ENCODE peak calls at places on chromosomes 3 and 15, in nine cellular contexts. A is transverse colon, M is thoracic aorta, V is tibial artery, H is B cell, P is left lung, C is right lobe of liver, R is breast epithelium, Y is CD14-positive monocyte. X is an unnamed sample.

GRCh38 chr3:99332276-99332675 is 306.1 kb upstream of the COL8A1 start:
- DNase-seq in A (no peak), M (no peak), V (no peak), H (no peak), P (no peak), C (no peak), R (no peak), Y (no peak), X (no peak)

GRCh38 chr15:92294759-92295158 is 98.9 kb upstream of the ST8SIA2 start:
- DNase-seq in A (no peak), M (no peak), V (no peak), H (no peak), P (no peak), C (no peak), R (no peak), Y (no peak), X (no peak)

GRCh38 chr3:59607628-59608027 is 557.8 kb upstream of the CFAP20DC start:
- DNase-seq in A (no peak), M (no peak), V (no peak), H (no peak), P (no peak), C (no peak), R (no peak), Y (no peak), X (no peak)

GRCh38 chr3:8637348-8637747 is 7.2 kb downstream of the SSUH2 start:
- DNase-seq in A (no peak), M (no peak), V (no peak), H (no peak), P (no peak), C (no peak), R (no peak), Y (no peak), X (no peak)

GRCh38 chr3:120791958-120792357 is 49.4 kb downstream of the GTF2E1 start:
- DNase-seq in A (no peak), M (no peak), V (no peak), H (no peak), P (no peak), C (no peak), R (no peak), Y (no peak), X (no peak)

GRCh38 chr3:196499061-196499460 is 4.5 kb downstream of the RNF168 start:
- DNase-seq in A (no peak), M (no peak), V (no peak), H (no peak), P (no peak), C (no peak), R (no peak), Y (no peak), X (no peak)

GRCh38 chr3:184359610-184360009 is 1.8 kb downstream of the CLCN2 start:
- DNase-seq in A (no peak), M (no peak), V (no peak), H (no peak), P (no peak), C (peak; percentile 47), R (no peak), Y (no peak), X (no peak)

GRCh38 chr15:74179101-74179841 is 5.8 kb downstream of the ISLR start:
- DNase-seq in A (peak; percentile 27), M (peak; percentile 77), V (peak; percentile 90), H (no peak), P (peak; percentile 62), C (no peak), R (peak; percentile 58), Y (no peak), X (no peak)

GRCh38 chr3:171967137-171967783 is 72.1 kb upstream of the FNDC3B start:
- DNase-seq in A (no peak), M (no peak), V (no peak), H (no peak), P (no peak), C (no peak), R (no peak), Y (peak; percentile 59), X (no peak)

GRCh38 chr3:43256714-43257461 is 29.5 kb upstream of the SNRK start:
- DNase-seq in A (no peak), M (no peak), V (no peak), H (no peak), P (no peak), C (no peak), R (no peak), Y (peak; percentile 89), X (no peak)

GRCh38 chr15:29242466-29243242 is 27.0 kb downstream of the NSMCE3 start:
- DNase-seq in A (no peak), M (no peak), V (no peak), H (no peak), P (no peak), C (no peak), R (no peak), Y (no peak), X (no peak)

GRCh38 chr15:56619881-56620280 is 113.4 kb downstream of the ZNF280D start:
- DNase-seq in A (no peak), M (no peak), V (no peak), H (no peak), P (no peak), C (no peak), R (no peak), Y (no peak), X (no peak)

GRCh38 chr15:61639491-61639890 is 410.4 kb upstream of the RORA start:
- DNase-seq in A (no peak), M (no peak), V (no peak), H (no peak), P (peak; percentile 68), C (no peak), R (no peak), Y (no peak), X (no peak)

GRCh38 chr3:171503817-171504216 is 43.6 kb upstream of the TNIK start:
- DNase-seq in A (no peak), M (no peak), V (no peak), H (no peak), P (no peak), C (no peak), R (no peak), Y (no peak), X (no peak)

DNA sequence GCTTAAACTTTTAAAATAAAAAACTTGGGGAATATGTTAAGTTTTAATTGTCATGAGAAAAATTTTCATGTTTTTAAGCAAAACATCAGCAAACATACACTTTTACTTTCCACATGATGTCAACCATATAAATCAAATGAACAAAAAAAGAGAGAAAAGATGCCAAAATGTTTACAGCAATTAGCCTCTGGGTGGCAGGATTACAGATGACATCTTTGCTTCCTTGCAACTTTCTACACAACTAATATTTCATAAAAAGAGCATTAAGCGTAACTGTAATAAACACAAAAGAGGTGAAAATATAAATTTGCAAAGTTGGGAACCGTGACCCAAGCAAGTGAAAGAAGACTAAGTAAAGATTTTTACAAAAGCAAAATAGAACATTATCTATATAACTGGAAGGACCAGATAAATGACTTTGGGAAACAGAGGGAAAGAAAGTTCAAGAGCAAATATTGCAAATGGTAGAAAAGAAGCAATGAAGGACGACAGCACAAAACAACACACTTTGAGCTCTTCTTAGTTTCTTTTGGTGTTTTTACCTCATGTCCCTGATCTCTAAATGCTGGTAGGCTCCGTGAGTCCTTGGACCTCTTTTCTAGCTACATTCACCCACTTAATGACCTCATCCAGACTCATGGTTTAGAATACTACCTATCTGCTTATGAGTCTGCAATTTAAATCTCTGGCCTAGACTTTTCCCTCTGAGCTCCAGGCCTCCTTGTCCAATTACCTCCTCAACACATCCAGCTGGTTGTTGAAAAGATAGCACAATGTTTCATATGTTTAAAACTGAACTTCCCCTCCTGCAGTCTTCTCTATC is 9.4 kb downstream of the TP53BP1 start:
- DNase-seq in A (no peak), M (no peak), V (no peak), H (peak; percentile 22), P (no peak), C (no peak), R (no peak), Y (no peak), X (no peak)
- TF ChIP-seq CTCF in A (peak; percentile 25), M (no peak), V (peak; percentile 16), H (peak; percentile 41), P (no peak), C (peak; percentile 16), R (no peak), Y (no peak), X (peak; percentile 27)

GRCh38 chr3:12228461-12228860 is 60.4 kb upstream of the PPARG start:
- DNase-seq in A (no peak), M (no peak), V (no peak), H (no peak), P (no peak), C (no peak), R (no peak), Y (no peak), X (no peak)
- TF ChIP-seq CTCF in A (no peak), M (no peak), V (no peak), H (no peak), P (no peak), C (no peak), R (no peak), Y (no peak), X (no peak)

GRCh38 chr15:57635300-57635944 is 43.7 kb downstream of the MYZAP start:
- DNase-seq in A (peak; percentile 34), M (peak; percentile 20), V (no peak), H (no peak), P (no peak), C (no peak), R (no peak), Y (no peak), X (no peak)
- TF ChIP-seq CTCF in A (no peak), M (peak; percentile 24), V (peak; percentile 9), H (no peak), P (no peak), C (no peak), R (no peak), Y (no peak), X (no peak)

GRCh38 chr3:10160346-10160745 is 4.4 kb upstream of the IRAK2 start:
- DNase-seq in A (no peak), M (no peak), V (no peak), H (no peak), P (no peak), C (no peak), R (no peak), Y (no peak), X (no peak)

GRCh38 chr3:10166213-10166604 is 1.5 kb downstream of the IRAK2 start:
- DNase-seq in A (no peak), M (no peak), V (no peak), H (no peak), P (no peak), C (no peak), R (no peak), Y (no peak), X (no peak)

GRCh38 chr3:10164546-10165393 is at the start of gene IRAK2:
- DNase-seq in A (peak; percentile 80), M (peak; percentile 31), V (peak; percentile 68), H (peak; percentile 87), P (peak; percentile 84), C (peak; percentile 89), R (peak; percentile 73), Y (peak; percentile 77), X (peak; percentile 64)

GRCh38 chr3:10160925-10161324 is 3.8 kb upstream of the IRAK2 start:
- DNase-seq in A (no peak), M (no peak), V (no peak), H (no peak), P (no peak), C (no peak), R (no peak), Y (no peak), X (no peak)

DNA sequence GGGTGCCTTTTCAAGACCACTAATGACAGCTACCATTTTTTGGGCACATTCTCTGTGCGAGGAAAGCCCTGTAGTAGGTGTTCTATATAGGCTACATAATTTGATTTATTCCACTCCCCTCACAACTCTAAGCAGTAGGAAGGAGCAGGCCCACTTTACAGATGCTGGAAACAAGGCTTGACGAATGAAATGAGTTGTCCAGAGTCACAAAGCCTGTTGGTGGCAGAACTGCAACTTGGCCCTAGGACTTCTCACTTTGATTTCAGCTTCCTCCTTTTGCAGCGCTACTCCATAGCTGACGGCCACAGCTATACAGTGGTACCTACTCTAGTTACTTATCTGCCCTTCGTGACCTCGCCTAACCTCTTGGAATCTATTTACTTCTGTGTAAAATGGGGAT is 2.6 kb upstream of the IRAK2 start:
- DNase-seq in A (no peak), M (no peak), V (no peak), H (no peak), P (no peak), C (no peak), R (no peak), Y (no peak), X (no peak)
- TF ChIP-seq CTCF in A (no peak), M (no peak), V (no peak), H (no peak), P (no peak), C (no peak), R (no peak), Y (no peak), X (no peak)

X was measured in natural killer cell.